ENCODE peak calls at places on chromosomes 12 and 14, in five cellular contexts. I, W, C, Q and P are unnamed samples.

GRCh38 chr14:104514156-104514848 is 65.3 kb upstream of the C14orf180 start:
- DNase-seq in I (no peak), W (no peak), C (no peak), Q (no peak), P (no peak)

GRCh38 chr12:47900480-47901129 is 4.2 kb downstream of the VDR start:
- DNase-seq in I (no peak), W (no peak), C (no peak), Q (no peak), P (peak)

GRCh38 chr14:37376944-37377609 is 179.3 kb downstream of the MIPOL1 start:
- DNase-seq in I (no peak), W (no peak), C (no peak), Q (no peak), P (no peak)

GRCh38 chr12:5244513-5244972 is 187.4 kb upstream of the NTF3 start:
- DNase-seq in I (no peak), W (no peak), C (no peak), Q (no peak), P (no peak)

GRCh38 chr14:68968051-68968450 is 11.1 kb downstream of the ACTN1 start:
- DNase-seq in I (peak), W (no peak), C (peak), Q (no peak), P (no peak)

GRCh38 chr14:20522332-20522731 is 17.0 kb downstream of the RNASE10 start:
- DNase-seq in I (no peak), W (no peak), C (no peak), Q (no peak), P (no peak)

GRCh38 chr14:74945852-74946658 is 9.3 kb downstream of the PGF start:
- DNase-seq in I (peak), W (peak), C (peak), Q (peak), P (peak)

GRCh38 chr12:100450726-100451125 is 22.9 kb upstream of the NR1H4 start:
- DNase-seq in I (no peak), W (no peak), C (no peak), Q (no peak), P (no peak)

GRCh38 chr12:124620606-124621295 is 53.3 kb upstream of the NCOR2 start:
- DNase-seq in I (no peak), W (no peak), C (no peak), Q (no peak), P (no peak)

GRCh38 chr12:30753233-30753632 is 1.5 kb downstream of the CAPRIN2 start:
- DNase-seq in I (peak), W (peak), C (no peak), Q (no peak), P (peak)

GRCh38 chr12:117403586-117404139 is 42.2 kb upstream of the NOS1 start:
- DNase-seq in I (no peak), W (no peak), C (no peak), Q (no peak), P (no peak)

GRCh38 chr12:124524231-124524925 is 43.0 kb downstream of the NCOR2 start:
- DNase-seq in I (no peak), W (peak), C (no peak), Q (no peak), P (no peak)

GRCh38 chr12:92503977-92504966 is 198.5 kb upstream of the PLEKHG7 start:
- DNase-seq in I (no peak), W (no peak), C (no peak), Q (no peak), P (no peak)

GRCh38 chr12:121652767-121653497 is 16.5 kb downstream of the MORN3 start:
- DNase-seq in I (no peak), W (no peak), C (no peak), Q (no peak), P (no peak)

GRCh38 chr14:104576607-104577332 is 2.8 kb upstream of the C14orf180 start:
- DNase-seq in I (no peak), W (no peak), C (no peak), Q (no peak), P (no peak)

GRCh38 chr12:59044791-59045190 is 124.5 kb upstream of the LRIG3 start:
- DNase-seq in I (no peak), W (no peak), C (no peak), Q (no peak), P (no peak)

GRCh38 chr14:105141486-105142281 is 26.9 kb downstream of the JAG2 start:
- DNase-seq in I (no peak), W (no peak), C (no peak), Q (no peak), P (no peak)

GRCh38 chr12:107530706-107531105 is 154.9 kb upstream of the PWP1 start:
- DNase-seq in I (no peak), W (no peak), C (no peak), Q (no peak), P (no peak)

GRCh38 chr12:52867152-52867551 is 18.4 kb upstream of the KRT78 start:
- DNase-seq in I (no peak), W (no peak), C (no peak), Q (no peak), P (no peak)

GRCh38 chr12:68148261-68148951 is 11.1 kb downstream of the IFNG start:
- DNase-seq in I (no peak), W (no peak), C (no peak), Q (no peak), P (no peak)

GRCh38 chr14:85731198-85731597 is 201.3 kb downstream of the FLRT2 start:
- DNase-seq in I (no peak), W (no peak), C (no peak), Q (no peak), P (no peak)

GRCh38 chr14:36134026-36134425 is 42.5 kb downstream of the PTCSC3 start:
- DNase-seq in I (no peak), W (no peak), C (no peak), Q (no peak), P (no peak)

GRCh38 chr14:53391156-53391555 is 238.0 kb upstream of the DDHD1 start:
- DNase-seq in I (no peak), W (no peak), C (no peak), Q (no peak), P (no peak)

GRCh38 chr12:123011701-123012100 is 31.2 kb downstream of the ARL6IP4 start:
- DNase-seq in I (no peak), W (no peak), C (no peak), Q (no peak), P (no peak)

GRCh38 chr14:76109087-76109880 is 42.4 kb upstream of the GPATCH2L start:
- DNase-seq in I (no peak), W (no peak), C (no peak), Q (no peak), P (no peak)

GRCh38 chr14:87049886-87050820 is 942.8 kb downstream of the GALC start:
- DNase-seq in I (no peak), W (peak), C (no peak), Q (no peak), P (peak)

GRCh38 chr12:106953352-106954260 is 2.1 kb upstream of the TMEM263 start:
- DNase-seq in I (no peak), W (peak), C (no peak), Q (no peak), P (no peak)

GRCh38 chr14:88835661-88836060 is 11.2 kb downstream of the TTC8 start:
- DNase-seq in I (no peak), W (no peak), C (no peak), Q (no peak), P (no peak)

GRCh38 chr12:96213869-96214268 is 19.7 kb downstream of the ELK3 start:
- DNase-seq in I (no peak), W (no peak), C (no peak), Q (no peak), P (no peak)

GRCh38 chr12:113471619-113472171 is at the start of gene LHX5:
- DNase-seq in I (no peak), W (no peak), C (no peak), Q (no peak), P (no peak)

GRCh38 chr12:8018666-8019581 is 13.6 kb upstream of the FOXJ2 start:
- DNase-seq in I (peak), W (no peak), C (no peak), Q (peak), P (peak)

GRCh38 chr12:19222566-19222965 is 93.0 kb downstream of the PLEKHA5 start:
- DNase-seq in I (no peak), W (peak), C (no peak), Q (no peak), P (no peak)

GRCh38 chr12:19970116-19970515 is 398.2 kb upstream of the PDE3A start:
- DNase-seq in I (no peak), W (no peak), C (no peak), Q (no peak), P (no peak)

GRCh38 chr14:94041551-94042346 is 15.6 kb downstream of the OTUB2 start:
- DNase-seq in I (no peak), W (no peak), C (no peak), Q (no peak), P (no peak)

GRCh38 chr12:121781751-121782615 is 11.5 kb downstream of the RHOF start:
- DNase-seq in I (peak), W (no peak), C (no peak), Q (no peak), P (no peak)

GRCh38 chr12:119751961-119752360 is 84.0 kb downstream of the PRKAB1 start:
- DNase-seq in I (no peak), W (no peak), C (no peak), Q (no peak), P (no peak)